ENCODE peak calls at places on chromosome 22, in eight cellular contexts. J is sigmoid colon, W is GM12891, T is HepG2, V is spleen, D is prostate gland, O is upper lobe of left lung, I is HCT116. U is an unnamed sample.

GRCh38 chr22:26057731-26058130 is 111.5 kb upstream of the SEZ6L start:
- DNase-seq in D (no peak), V (no peak), I (no peak), O (no peak), W (no peak), J (no peak), T (no peak), U (no peak)

GRCh38 chr22:41885116-41885515 is 29.8 kb downstream of the SHISA8 start:
- DNase-seq in O (no peak), I (no peak), W (no peak), T (no peak), V (no peak), J (no peak), D (no peak), U (no peak)

GRCh38 chr22:49736538-49736937 is 91.1 kb downstream of the BRD1 start:
- DNase-seq in V (no peak), W (no peak), T (no peak), I (no peak), J (no peak), O (peak), D (no peak), U (no peak)

GRCh38 chr22:21652010-21652546 is 10.0 kb downstream of the SDF2L1 start:
- DNase-seq in W (peak), J (peak), T (peak), O (peak), I (peak), V (peak), D (peak), U (peak)

GRCh38 chr22:30821863-30822215 is 127.2 kb downstream of the OSBP2 start:
- DNase-seq in T (no peak), J (no peak), V (no peak), D (no peak), O (no peak), W (no peak), I (no peak), U (no peak)

GRCh38 chr22:17727244-17727892 is 46.9 kb downstream of the BID start:
- DNase-seq in T (no peak), I (no peak), J (no peak), D (no peak), W (no peak), O (no peak), V (no peak), U (no peak)

GRCh38 chr22:37167176-37167980 is 17.7 kb upstream of the IL2RB start:
- DNase-seq in V (peak), W (no peak), T (no peak), I (no peak), O (no peak), D (no peak), J (peak), U (no peak)

GRCh38 chr22:18070556-18071306 is 7.1 kb upstream of the PEX26 start:
- DNase-seq in W (no peak), I (no peak), V (peak), O (no peak), D (peak), J (no peak), T (peak), U (no peak)

GRCh38 chr22:48695731-48696305 is 1131.9 kb downstream of the BRD1 start:
- DNase-seq in T (no peak), W (no peak), I (no peak), J (no peak), V (no peak), O (peak), D (no peak), U (no peak)

GRCh38 chr22:45475063-45475747 is 27.5 kb upstream of the FBLN1 start:
- DNase-seq in T (no peak), V (peak), O (no peak), D (no peak), I (no peak), J (no peak), W (no peak), U (no peak)

GRCh38 chr22:46057206-46057605 is 80.2 kb upstream of the WNT7B start:
- DNase-seq in J (peak), O (no peak), W (no peak), D (no peak), V (peak), I (no peak), T (no peak), U (no peak)

GRCh38 chr22:36145881-36146280 is 14.7 kb downstream of the APOL3 start:
- DNase-seq in W (no peak), T (no peak), I (no peak), V (no peak), J (peak), O (no peak), D (no peak), U (no peak)
- TF ChIP-seq POLR2AphosphoS5 in W (no peak), T (no peak), I (no peak), V (no peak), J (no peak), O (no peak), D (no peak), U (no peak)

GRCh38 chr22:28883917-28884753 is 763 bp downstream of the ZNRF3 start:
- DNase-seq in I (peak), O (peak), W (peak), T (no peak), D (peak), J (peak), V (peak), U (no peak)

GRCh38 chr22:28884754-28885375 is 1.5 kb downstream of the ZNRF3 start:
- DNase-seq in V (peak), I (no peak), J (peak), O (no peak), T (no peak), W (no peak), D (no peak), U (no peak)

GRCh38 chr22:28882545-28882877 is 861 bp upstream of the ZNRF3 start:
- DNase-seq in V (no peak), J (peak), T (no peak), I (peak), D (no peak), W (no peak), O (no peak), U (no peak)

GRCh38 chr22:28883657-28883916 is 215 bp downstream of the ZNRF3 start:
- DNase-seq in T (no peak), J (no peak), I (no peak), V (no peak), D (no peak), W (no peak), O (no peak), U (no peak)

GRCh38 chr22:28882878-28883656 is at the start of gene ZNRF3:
- DNase-seq in J (peak), T (peak), D (peak), I (peak), O (peak), V (peak), W (peak), U (peak)
- TF ChIP-seq POLR2AphosphoS5 in J (peak), T (peak), D (peak), I (peak), O (peak), V (peak), W (no peak), U (peak)

GRCh38 chr22:28014141-28015055 is 95.3 kb upstream of the PITPNB start:
- DNase-seq in V (peak), T (no peak), W (no peak), O (no peak), D (no peak), I (no peak), J (peak), U (no peak)

GRCh38 chr22:28016781-28017557 is 97.9 kb upstream of the PITPNB start:
- DNase-seq in J (peak), I (no peak), D (no peak), T (no peak), O (no peak), W (no peak), V (peak), U (no peak)

GRCh38 chr22:28015676-28016601 is 96.9 kb upstream of the PITPNB start:
- DNase-seq in D (no peak), W (no peak), I (no peak), T (no peak), O (no peak), V (peak), J (peak), U (no peak)

GRCh38 chr22:28013611-28014010 is 94.6 kb upstream of the PITPNB start:
- DNase-seq in O (no peak), T (no peak), W (no peak), D (no peak), V (peak), I (no peak), J (peak), U (no peak)

GRCh38 chr22:28015056-28015445 is 96.0 kb upstream of the PITPNB start:
- DNase-seq in T (no peak), W (no peak), D (no peak), O (no peak), I (no peak), J (peak), V (peak), U (no peak)
- TF ChIP-seq POLR2AphosphoS5 in T (no peak), W (no peak), D (no peak), O (peak), I (no peak), J (no peak), V (peak), U (no peak)

GRCh38 chr22:38230108-38230825 is 28.5 kb downstream of the MAFF start:
- DNase-seq in O (peak), I (no peak), W (peak), D (peak), T (peak), V (no peak), J (no peak), U (no peak)

GRCh38 chr22:38228326-38228872 is 26.6 kb downstream of the MAFF start:
- DNase-seq in I (no peak), W (no peak), O (no peak), D (no peak), T (no peak), V (no peak), J (no peak), U (no peak)

GRCh38 chr22:38226853-38227649 is 25.3 kb downstream of the MAFF start:
- DNase-seq in O (no peak), T (no peak), J (no peak), V (no peak), I (no peak), D (no peak), W (no peak), U (no peak)

GRCh38 chr22:38230916-38231315 is 29.1 kb downstream of the MAFF start:
- DNase-seq in V (no peak), W (no peak), J (no peak), O (no peak), T (no peak), I (no peak), D (no peak), U (no peak)

GRCh38 chr22:38228873-38229740 is 27.3 kb downstream of the MAFF start:
- DNase-seq in W (no peak), D (peak), T (peak), I (peak), J (no peak), O (no peak), V (no peak), U (no peak)
- TF ChIP-seq POLR2AphosphoS5 in W (no peak), D (peak), T (no peak), I (peak), J (peak), O (peak), V (peak), U (peak)